ENCODE peak calls at places on chromosomes 4 and X, in five cellular contexts. One of them, this sample, is unnamed.

GRCh38 chr4:76283900-76284299 is 22.6 kb upstream of the STBD1 start:
- DNase-seq in prostate gland: no peak
- DNase-seq in HCT116: no peak
- DNase-seq in esophagus squamous epithelium: no peak
- DNase-seq in breast epithelium: no peak
- DNase-seq in this sample: no peak

GRCh38 chr4:133584714-133585113 is 435.6 kb downstream of the PCDH10 start:
- DNase-seq in esophagus squamous epithelium: no peak
- DNase-seq in HCT116: no peak
- DNase-seq in prostate gland: no peak
- DNase-seq in breast epithelium: no peak
- DNase-seq in this sample: no peak

GRCh38 chrX:10176121-10177003 is 19.6 kb downstream of the CLCN4 start:
- DNase-seq in breast epithelium: no peak
- DNase-seq in HCT116: no peak
- DNase-seq in esophagus squamous epithelium: no peak
- DNase-seq in prostate gland: peak
- DNase-seq in this sample: peak

GRCh38 chr4:176451441-176451840 is 131.7 kb downstream of the SPCS3 start:
- DNase-seq in esophagus squamous epithelium: no peak
- DNase-seq in prostate gland: no peak
- DNase-seq in breast epithelium: no peak
- DNase-seq in HCT116: no peak
- DNase-seq in this sample: no peak

GRCh38 chr4:98828801-98829200 is 100.1 kb downstream of the EIF4E start:
- DNase-seq in breast epithelium: no peak
- DNase-seq in esophagus squamous epithelium: no peak
- DNase-seq in HCT116: peak
- DNase-seq in prostate gland: no peak
- DNase-seq in this sample: no peak

GRCh38 chr4:14333616-14334015 is 668.7 kb upstream of the CPEB2 start:
- DNase-seq in esophagus squamous epithelium: no peak
- DNase-seq in HCT116: no peak
- DNase-seq in breast epithelium: no peak
- DNase-seq in prostate gland: no peak
- DNase-seq in this sample: no peak

GRCh38 chrX:140563893-140564292 is 59.0 kb upstream of the SOX3 start:
- DNase-seq in breast epithelium: no peak
- DNase-seq in esophagus squamous epithelium: no peak
- DNase-seq in HCT116: no peak
- DNase-seq in prostate gland: no peak
- DNase-seq in this sample: no peak

GRCh38 chrX:39907964-39908616 is 189.7 kb downstream of the BCOR start:
- DNase-seq in HCT116: peak
- DNase-seq in esophagus squamous epithelium: no peak
- DNase-seq in prostate gland: peak
- DNase-seq in breast epithelium: peak
- DNase-seq in this sample: peak

GRCh38 chrX:38859602-38860001 is 58.3 kb downstream of the MID1IP1 start:
- DNase-seq in prostate gland: no peak
- DNase-seq in HCT116: no peak
- DNase-seq in esophagus squamous epithelium: no peak
- DNase-seq in breast epithelium: no peak
- DNase-seq in this sample: no peak

GRCh38 chr4:164204434-164204833 is 549.5 kb upstream of the SMIM31 start:
- DNase-seq in HCT116: peak
- DNase-seq in esophagus squamous epithelium: no peak
- DNase-seq in prostate gland: no peak
- DNase-seq in breast epithelium: no peak
- DNase-seq in this sample: no peak

GRCh38 chrX:74318672-74319071 is 14.7 kb downstream of the ZCCHC13 start:
- DNase-seq in prostate gland: no peak
- DNase-seq in HCT116: no peak
- DNase-seq in esophagus squamous epithelium: no peak
- DNase-seq in breast epithelium: no peak
- DNase-seq in this sample: no peak

GRCh38 chrX:130330706-130331105 is 9.0 kb upstream of the SLC25A14 start:
- DNase-seq in esophagus squamous epithelium: no peak
- DNase-seq in breast epithelium: no peak
- DNase-seq in HCT116: peak
- DNase-seq in prostate gland: peak
- DNase-seq in this sample: no peak

GRCh38 chrX:120001787-120002186 is 58.2 kb upstream of the NKAP start:
- DNase-seq in esophagus squamous epithelium: no peak
- DNase-seq in prostate gland: no peak
- DNase-seq in breast epithelium: no peak
- DNase-seq in HCT116: no peak
- DNase-seq in this sample: no peak

GRCh38 chrX:56729152-56729557 is at the start of gene NBDY:
- DNase-seq in esophagus squamous epithelium: no peak
- DNase-seq in HCT116: no peak
- DNase-seq in prostate gland: peak
- DNase-seq in breast epithelium: peak
- DNase-seq in this sample: no peak

GRCh38 chr4:68272860-68273259 is 27.4 kb upstream of the TMPRSS11B start:
- DNase-seq in prostate gland: no peak
- DNase-seq in esophagus squamous epithelium: no peak
- DNase-seq in breast epithelium: no peak
- DNase-seq in HCT116: no peak
- DNase-seq in this sample: no peak

GRCh38 chr4:74056858-74057562 is 18.5 kb upstream of the CXCL3 start:
- DNase-seq in esophagus squamous epithelium: no peak
- DNase-seq in HCT116: peak
- DNase-seq in prostate gland: no peak
- DNase-seq in breast epithelium: no peak
- DNase-seq in this sample: no peak

GRCh38 chr4:8294036-8294435 is 24.5 kb downstream of the HTRA3 start:
- DNase-seq in esophagus squamous epithelium: no peak
- DNase-seq in prostate gland: no peak
- DNase-seq in HCT116: no peak
- DNase-seq in breast epithelium: no peak
- DNase-seq in this sample: no peak

GRCh38 chr4:138248058-138248457 is 5.9 kb upstream of the SLC7A11 start:
- DNase-seq in esophagus squamous epithelium: no peak
- DNase-seq in HCT116: no peak
- DNase-seq in prostate gland: no peak
- DNase-seq in breast epithelium: no peak
- DNase-seq in this sample: no peak

GRCh38 chr4:30948653-30949052 is 228.5 kb downstream of the PCDH7 start:
- DNase-seq in breast epithelium: no peak
- DNase-seq in prostate gland: no peak
- DNase-seq in HCT116: peak
- DNase-seq in esophagus squamous epithelium: no peak
- DNase-seq in this sample: no peak

GRCh38 chr4:139556071-139556734 is at the start of gene SETD7:
- DNase-seq in breast epithelium: peak
- DNase-seq in HCT116: peak
- DNase-seq in prostate gland: peak
- DNase-seq in esophagus squamous epithelium: peak
- DNase-seq in this sample: peak
- TF ChIP-seq POLR2A in breast epithelium: peak
- TF ChIP-seq POLR2A in HCT116: peak
- TF ChIP-seq POLR2A in prostate gland: peak
- TF ChIP-seq POLR2A in esophagus squamous epithelium: peak
- TF ChIP-seq POLR2A in this sample: peak

GRCh38 chrX:71296806-71297205 is 4.7 kb upstream of the ITGB1BP2 start:
- DNase-seq in HCT116: no peak
- DNase-seq in esophagus squamous epithelium: no peak
- DNase-seq in breast epithelium: no peak
- DNase-seq in prostate gland: no peak
- DNase-seq in this sample: no peak
- TF ChIP-seq POLR2A in HCT116: no peak
- TF ChIP-seq POLR2A in esophagus squamous epithelium: no peak
- TF ChIP-seq POLR2A in breast epithelium: no peak
- TF ChIP-seq POLR2A in prostate gland: no peak
- TF ChIP-seq POLR2A in this sample: no peak

GRCh38 chrX:80810365-80810978 is 795 bp upstream of the BRWD3 start:
- DNase-seq in esophagus squamous epithelium: no peak
- DNase-seq in prostate gland: no peak
- DNase-seq in breast epithelium: no peak
- DNase-seq in HCT116: no peak
- DNase-seq in this sample: no peak

GRCh38 chrX:80808854-80809493 is 703 bp downstream of the BRWD3 start:
- DNase-seq in HCT116: no peak
- DNase-seq in esophagus squamous epithelium: no peak
- DNase-seq in prostate gland: peak
- DNase-seq in breast epithelium: peak
- DNase-seq in this sample: peak

GRCh38 chrX:80807606-80808159 is 2.0 kb downstream of the BRWD3 start:
- DNase-seq in prostate gland: no peak
- DNase-seq in HCT116: no peak
- DNase-seq in breast epithelium: no peak
- DNase-seq in esophagus squamous epithelium: no peak
- DNase-seq in this sample: no peak

GRCh38 chrX:80806557-80806956 is 3.1 kb downstream of the BRWD3 start:
- DNase-seq in breast epithelium: no peak
- DNase-seq in esophagus squamous epithelium: no peak
- DNase-seq in prostate gland: no peak
- DNase-seq in HCT116: no peak
- DNase-seq in this sample: no peak

DNA sequence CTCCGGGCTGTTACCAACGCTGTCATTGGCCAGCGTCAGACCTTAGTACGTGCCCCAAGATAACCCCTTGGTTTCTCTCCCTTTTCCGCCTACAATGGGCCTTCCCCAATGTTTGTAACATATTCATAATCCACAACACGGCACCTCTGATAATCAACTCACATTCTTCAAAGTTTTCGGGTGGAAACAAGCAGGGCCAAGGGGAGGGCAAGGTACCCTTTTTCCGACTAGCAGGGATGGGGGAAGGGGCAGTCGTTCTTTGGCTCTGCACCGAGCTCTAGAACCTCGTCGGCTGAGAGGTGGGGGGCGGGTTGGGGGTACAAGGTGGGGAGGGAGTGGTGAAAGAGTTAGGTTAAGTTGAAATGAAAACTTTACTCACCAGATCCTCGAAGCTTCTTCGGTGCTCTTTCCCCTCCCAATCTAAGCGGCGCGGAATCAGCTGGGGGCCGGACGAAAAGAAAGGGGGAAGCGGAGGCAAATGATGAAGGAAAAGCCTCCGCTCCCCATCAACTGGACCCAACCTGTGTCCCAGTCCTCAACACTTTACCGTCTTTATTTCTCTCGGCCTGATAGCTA is 1.4 kb downstream of the BRWD3 start:
- DNase-seq in esophagus squamous epithelium: peak
- DNase-seq in HCT116: peak
- DNase-seq in prostate gland: peak
- DNase-seq in breast epithelium: peak
- DNase-seq in this sample: peak
- TF ChIP-seq POLR2A in esophagus squamous epithelium: peak
- TF ChIP-seq POLR2A in HCT116: no peak
- TF ChIP-seq POLR2A in prostate gland: peak
- TF ChIP-seq POLR2A in breast epithelium: no peak
- TF ChIP-seq POLR2A in this sample: no peak

GRCh38 chr4:117987464-117987863 is 46.8 kb upstream of the NDST3 start:
- DNase-seq in breast epithelium: no peak
- DNase-seq in esophagus squamous epithelium: no peak
- DNase-seq in prostate gland: no peak
- DNase-seq in HCT116: no peak
- DNase-seq in this sample: no peak
- TF ChIP-seq POLR2A in breast epithelium: no peak
- TF ChIP-seq POLR2A in esophagus squamous epithelium: no peak
- TF ChIP-seq POLR2A in prostate gland: no peak
- TF ChIP-seq POLR2A in HCT116: no peak
- TF ChIP-seq POLR2A in this sample: no peak

GRCh38 chr4:143335979-143336827 is 473 bp upstream of the GAB1 start:
- DNase-seq in esophagus squamous epithelium: peak
- DNase-seq in breast epithelium: peak
- DNase-seq in HCT116: no peak
- DNase-seq in prostate gland: peak
- DNase-seq in this sample: peak
- TF ChIP-seq POLR2A in esophagus squamous epithelium: peak
- TF ChIP-seq POLR2A in breast epithelium: no peak
- TF ChIP-seq POLR2A in HCT116: no peak
- TF ChIP-seq POLR2A in prostate gland: peak
- TF ChIP-seq POLR2A in this sample: peak

DNA sequence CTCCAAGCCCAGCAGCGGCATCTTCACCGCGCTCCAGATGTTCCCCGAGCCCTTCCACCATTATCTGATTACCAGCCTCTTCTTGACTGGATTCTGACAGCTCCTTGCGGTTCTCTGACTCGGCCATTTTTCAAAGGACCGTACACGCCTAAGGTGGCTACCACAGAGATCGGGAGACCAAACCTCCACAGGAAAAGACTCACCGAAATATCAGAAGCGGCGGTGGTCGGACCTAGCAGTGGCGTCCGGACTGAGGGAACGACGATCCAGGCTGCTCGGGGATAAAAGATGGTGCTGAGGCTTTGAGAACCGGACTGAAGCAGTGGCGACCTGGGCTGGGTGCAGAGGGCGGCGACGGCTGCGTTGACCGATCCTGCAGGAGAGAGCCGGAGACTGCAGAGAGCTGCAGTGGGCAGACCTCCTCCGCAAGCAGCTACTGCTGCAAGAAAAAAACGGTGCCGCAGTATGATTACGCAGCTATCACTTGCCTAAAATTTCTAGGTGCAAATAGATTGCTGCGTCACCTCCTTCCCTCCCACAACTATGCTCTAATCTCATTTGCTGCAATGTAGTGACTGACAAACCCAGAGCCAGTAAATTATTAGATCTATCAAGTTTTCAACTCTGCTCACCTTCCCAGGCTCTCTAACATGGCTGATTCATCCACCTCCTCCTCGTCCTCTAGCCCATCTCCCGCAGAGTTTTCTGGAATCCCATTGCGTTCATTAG is at the start of gene NAP1L2:
- DNase-seq in breast epithelium: peak
- DNase-seq in esophagus squamous epithelium: no peak
- DNase-seq in prostate gland: peak
- DNase-seq in HCT116: no peak
- DNase-seq in this sample: no peak
- TF ChIP-seq POLR2A in breast epithelium: no peak
- TF ChIP-seq POLR2A in esophagus squamous epithelium: peak
- TF ChIP-seq POLR2A in prostate gland: no peak
- TF ChIP-seq POLR2A in HCT116: no peak
- TF ChIP-seq POLR2A in this sample: no peak

GRCh38 chr4:89657931-89658700 is 178.8 kb downstream of the SNCA start:
- DNase-seq in prostate gland: no peak
- DNase-seq in breast epithelium: no peak
- DNase-seq in esophagus squamous epithelium: no peak
- DNase-seq in HCT116: peak
- DNase-seq in this sample: no peak
- TF ChIP-seq POLR2A in prostate gland: no peak
- TF ChIP-seq POLR2A in breast epithelium: no peak
- TF ChIP-seq POLR2A in esophagus squamous epithelium: no peak
- TF ChIP-seq POLR2A in HCT116: no peak
- TF ChIP-seq POLR2A in this sample: no peak

This sample was measured in gastrocnemius medialis.